ENCODE peak calls at places on chromosome 18, in four cellular contexts. S, Y, L and T are unnamed samples.

GRCh38 chr18:5238371-5238758 is 41.3 kb upstream of the AKAIN1 start:
- DNase-seq in Y (peak; percentile 20), L (no peak), S (no peak), T (no peak)

GRCh38 chr18:8643479-8643878 is 34.2 kb downstream of the RAB12 start:
- DNase-seq in L (no peak), S (no peak), Y (no peak), T (no peak)

GRCh38 chr18:35497006-35497333 is 790 bp downstream of the INO80C start:
- DNase-seq in S (peak; percentile 72), Y (no peak), L (no peak), T (no peak)

GRCh38 chr18:13560306-13560705 is 166.1 kb downstream of the FAM210A start:
- DNase-seq in L (no peak), Y (no peak), S (no peak), T (no peak)

GRCh38 chr18:72700961-72701710 is 157.0 kb upstream of the CBLN2 start:
- DNase-seq in L (no peak), S (peak; percentile 40), Y (no peak), T (no peak)

GRCh38 chr18:79965119-79965902 is 868 bp downstream of the HSBP1L1 start:
- DNase-seq in L (no peak), S (peak; percentile 77), Y (no peak), T (no peak)

GRCh38 chr18:59359576-59359952 is 499 bp upstream of the LMAN1 start:
- DNase-seq in L (peak; percentile 11), Y (no peak), S (no peak), T (no peak)

GRCh38 chr18:70373062-70373519 is 84.2 kb downstream of the SOCS6 start:
- DNase-seq in L (no peak), S (peak; percentile 94), Y (no peak), T (peak; percentile 88)

GRCh38 chr18:29225351-29225750 is 1048.4 kb upstream of the CDH2 start:
- DNase-seq in Y (no peak), L (no peak), S (peak; percentile 56), T (no peak)

GRCh38 chr18:50011813-50012445 is 183.0 kb downstream of the MYO5B start:
- DNase-seq in S (peak; percentile 75), Y (no peak), L (no peak), T (peak; percentile 67)

GRCh38 chr18:75268206-75268605 is 57.6 kb downstream of the TSHZ1 start:
- DNase-seq in L (no peak), S (no peak), Y (no peak), T (no peak)

GRCh38 chr18:2139676-2140075 is 431.6 kb downstream of the METTL4 start:
- DNase-seq in S (peak; percentile 45), L (no peak), Y (no peak), T (peak; percentile 35)

GRCh38 chr18:55300469-55301195 is 287.4 kb downstream of the TCF4 start:
- DNase-seq in S (no peak), Y (no peak), L (no peak), T (peak; percentile 83)

GRCh38 chr18:8701546-8702118 is 3.7 kb upstream of the MTCL1 start:
- DNase-seq in S (peak; percentile 91), Y (no peak), L (no peak), T (peak; percentile 47)

GRCh38 chr18:9575558-9575957 is 38.8 kb downstream of the PPP4R1 start:
- DNase-seq in S (peak; percentile 99), L (peak; percentile 20), Y (peak; percentile 54), T (peak; percentile 36)

GRCh38 chr18:51448949-51449348 is 251.5 kb upstream of the MEX3C start:
- DNase-seq in Y (no peak), S (no peak), L (no peak), T (no peak)

GRCh38 chr18:26464128-26465011 is 84.0 kb downstream of the KCTD1 start:
- DNase-seq in S (no peak), Y (no peak), L (no peak), T (no peak)

DNA sequence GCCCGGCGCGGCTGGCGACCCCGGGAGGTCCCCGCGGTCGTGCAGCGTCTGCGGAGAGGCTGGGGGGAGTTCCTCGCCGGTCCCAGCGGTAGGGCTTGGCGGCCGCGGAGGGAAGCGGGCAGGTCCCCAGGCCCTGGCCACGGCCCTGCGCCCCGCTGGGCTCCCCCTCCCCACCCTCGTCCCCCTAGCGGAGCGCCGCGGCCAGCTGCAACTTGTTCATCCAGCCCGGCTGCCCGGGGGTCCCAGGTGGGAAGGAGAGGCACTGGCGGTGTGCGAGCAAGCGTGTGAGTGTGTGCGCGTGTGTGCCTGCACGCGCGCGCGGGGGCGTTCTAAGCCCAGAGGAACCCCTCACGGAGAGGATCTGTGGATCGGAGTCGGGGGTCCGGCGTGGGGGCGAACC is 1.3 kb downstream of the PTPRM start:
- DNase-seq in Y (peak; percentile 13), S (peak; percentile 15), L (no peak), T (no peak)
- H3K4me3 ChIP-seq in Y (peak overlapping the region; percentile 85), S (peak overlapping the region; percentile 83), L (peak overlapping the region; percentile 96), T (peak overlapping the region; percentile 91)

GRCh38 chr18:76564636-76565237 is 69.7 kb upstream of the ZNF516 start:
- DNase-seq in Y (no peak), S (no peak), L (no peak), T (no peak)
- H3K4me3 ChIP-seq in Y (peak overlapping the region; percentile 40), S (no peak overlapping the region), L (no peak overlapping the region), T (no peak overlapping the region)

GRCh38 chr18:62720766-62721613 is 5.6 kb downstream of the PHLPP1 start:
- DNase-seq in S (no peak), L (no peak), Y (no peak), T (no peak)

GRCh38 chr18:62720048-62720447 is 4.7 kb downstream of the PHLPP1 start:
- DNase-seq in Y (no peak), S (no peak), L (no peak), T (no peak)

GRCh38 chr18:62725896-62726295 is 10.6 kb downstream of the PHLPP1 start:
- DNase-seq in S (no peak), Y (no peak), L (no peak), T (no peak)

GRCh38 chr18:62723666-62724281 is 8.4 kb downstream of the PHLPP1 start:
- DNase-seq in S (no peak), Y (no peak), L (no peak), T (no peak)

DNA sequence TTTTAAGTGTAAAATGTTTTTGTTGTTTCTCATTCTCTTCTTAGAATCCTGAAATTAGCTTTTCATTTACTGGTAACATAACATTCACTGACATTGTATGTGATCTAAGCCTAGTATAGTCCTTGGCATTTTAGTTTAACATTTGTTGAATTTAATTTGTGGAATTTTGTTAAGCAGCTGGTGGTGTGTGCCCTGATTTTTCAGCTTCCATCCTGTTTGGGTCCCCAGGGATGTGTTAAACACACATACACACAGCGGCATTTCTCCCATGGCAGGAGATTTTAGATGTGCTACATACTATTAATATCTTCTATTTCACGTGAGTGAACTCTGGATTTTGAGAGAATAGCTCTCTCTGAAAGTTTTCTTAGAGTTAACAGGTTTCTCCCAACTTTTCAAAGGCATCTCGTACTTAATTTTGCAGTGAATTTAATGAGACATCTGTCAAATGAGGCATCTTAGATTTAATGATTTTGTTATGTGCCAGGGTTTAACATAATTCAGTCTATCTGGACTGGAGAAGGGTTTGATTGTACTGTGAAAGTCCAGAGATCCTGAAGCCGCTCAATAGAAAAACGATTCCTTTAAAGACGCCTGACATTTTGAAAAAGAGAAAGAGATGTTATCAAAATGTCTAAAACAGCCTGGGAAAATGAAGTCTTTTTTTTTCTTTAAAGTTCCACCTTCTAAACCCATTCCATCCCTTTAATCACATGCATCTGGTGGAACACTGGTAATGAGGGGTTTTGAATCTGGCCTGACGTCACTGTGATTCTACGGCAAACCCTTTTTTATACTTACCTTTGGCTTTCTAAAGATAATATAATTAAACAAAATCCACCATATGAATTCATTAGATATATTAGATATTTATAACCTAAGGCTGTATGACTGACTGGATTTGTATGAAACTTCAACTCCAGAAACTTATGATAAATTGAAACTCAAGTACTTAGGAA is 6.8 kb downstream of the PHLPP1 start:
- DNase-seq in S (peak; percentile 52), Y (no peak), L (no peak), T (no peak)
- H3K4me3 ChIP-seq in S (no peak overlapping the region), Y (peak overlapping the region; percentile 85), L (no peak overlapping the region), T (no peak overlapping the region)

DNA sequence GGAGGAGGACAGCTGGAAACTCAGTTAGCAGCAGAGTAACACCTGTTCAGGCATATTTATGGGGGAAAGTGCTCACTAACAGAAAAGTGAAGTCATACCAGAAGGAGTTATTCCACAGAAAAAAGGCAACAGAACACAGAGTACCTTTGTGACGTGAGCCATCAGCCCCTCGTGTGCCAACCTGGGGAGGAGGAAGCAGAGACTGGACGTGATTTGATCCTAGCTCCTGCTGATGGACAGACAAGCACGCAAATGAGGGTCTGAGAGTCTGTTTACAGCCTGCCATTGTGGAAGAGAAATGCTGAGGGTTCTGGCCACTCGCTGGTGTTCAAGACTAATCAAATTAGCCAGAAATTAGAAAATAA is 120.7 kb downstream of the ZNF521 start:
- DNase-seq in S (no peak), Y (no peak), L (no peak), T (no peak)
- H3K4me3 ChIP-seq in S (no peak overlapping the region), Y (peak overlapping the region; percentile 34), L (no peak overlapping the region), T (no peak overlapping the region)